ENCODE peak calls at places on chromosomes 11 and 22, in four cellular contexts. X, Q, B and Y are unnamed samples.

GRCh38 chr11:114163830-114164401 is 104.4 kb downstream of the ZBTB16 start:
- DNase-seq in B (no peak), X (no peak), Q (no peak), Y (no peak)

GRCh38 chr11:1888811-1889526 is 2.7 kb downstream of the PRR33 start:
- DNase-seq in Q (no peak), B (no peak), X (no peak), Y (no peak)

GRCh38 chr11:8237453-8237852 is 26.2 kb downstream of the LMO1 start:
- DNase-seq in X (no peak), Q (no peak), B (no peak), Y (no peak)

GRCh38 chr11:121453589-121454299 is 977 bp upstream of the SORL1-AS1 start:
- DNase-seq in X (no peak), Q (no peak), B (no peak), Y (no peak)

GRCh38 chr11:84720706-84721402 is 906.3 kb downstream of the DLG2 start:
- DNase-seq in X (no peak), B (no peak), Q (no peak), Y (no peak)

GRCh38 chr22:39214383-39215069 is 30.3 kb downstream of the PDGFB start:
- DNase-seq in X (peak), Q (no peak), B (no peak), Y (peak)

GRCh38 chr11:95767498-95767897 is 22.1 kb downstream of the FAM76B start:
- DNase-seq in B (no peak), X (no peak), Q (no peak), Y (no peak)

GRCh38 chr22:50481440-50482106 is at the start of gene ADM2:
- DNase-seq in Q (peak), X (no peak), B (no peak), Y (peak)

GRCh38 chr11:104159356-104159755 is 4.6 kb downstream of the PDGFD start:
- DNase-seq in X (no peak), Q (no peak), B (no peak), Y (no peak)

GRCh38 chr22:35549338-35549737 is 8.7 kb downstream of the RASD2 start:
- DNase-seq in Q (no peak), B (no peak), X (no peak), Y (no peak)

GRCh38 chr11:36311926-36312592 is 16.0 kb downstream of the PRR5L start:
- DNase-seq in Q (no peak), B (no peak), X (no peak), Y (no peak)

GRCh38 chr11:65781152-65781961 is 581 bp upstream of the AP5B1 start:
- DNase-seq in Q (peak), B (no peak), X (no peak), Y (peak)

GRCh38 chr22:45246060-45246985 is 5.6 kb upstream of the KIAA0930 start:
- DNase-seq in B (no peak), X (peak), Q (no peak), Y (no peak)

GRCh38 chr22:48793949-48794348 is 1033.7 kb downstream of the BRD1 start:
- DNase-seq in Q (no peak), B (no peak), X (no peak), Y (no peak)

GRCh38 chr11:73218106-73218829 is at the start of gene P2RY2:
- DNase-seq in Q (no peak), X (peak), B (no peak), Y (peak)

GRCh38 chr11:123413636-123414035 is 16.4 kb upstream of the GRAMD1B start:
- DNase-seq in B (no peak), Q (no peak), X (no peak), Y (no peak)

GRCh38 chr11:75783416-75784084 is 15.0 kb downstream of the DGAT2 start:
- DNase-seq in B (no peak), X (no peak), Q (no peak), Y (no peak)

GRCh38 chr22:21587803-21588611 is 20.5 kb downstream of the UBE2L3 start:
- DNase-seq in X (no peak), B (peak), Q (peak), Y (no peak)

GRCh38 chr11:93370260-93370659 is 39.7 kb downstream of the DEUP1 start:
- DNase-seq in X (no peak), B (no peak), Q (no peak), Y (no peak)

DNA sequence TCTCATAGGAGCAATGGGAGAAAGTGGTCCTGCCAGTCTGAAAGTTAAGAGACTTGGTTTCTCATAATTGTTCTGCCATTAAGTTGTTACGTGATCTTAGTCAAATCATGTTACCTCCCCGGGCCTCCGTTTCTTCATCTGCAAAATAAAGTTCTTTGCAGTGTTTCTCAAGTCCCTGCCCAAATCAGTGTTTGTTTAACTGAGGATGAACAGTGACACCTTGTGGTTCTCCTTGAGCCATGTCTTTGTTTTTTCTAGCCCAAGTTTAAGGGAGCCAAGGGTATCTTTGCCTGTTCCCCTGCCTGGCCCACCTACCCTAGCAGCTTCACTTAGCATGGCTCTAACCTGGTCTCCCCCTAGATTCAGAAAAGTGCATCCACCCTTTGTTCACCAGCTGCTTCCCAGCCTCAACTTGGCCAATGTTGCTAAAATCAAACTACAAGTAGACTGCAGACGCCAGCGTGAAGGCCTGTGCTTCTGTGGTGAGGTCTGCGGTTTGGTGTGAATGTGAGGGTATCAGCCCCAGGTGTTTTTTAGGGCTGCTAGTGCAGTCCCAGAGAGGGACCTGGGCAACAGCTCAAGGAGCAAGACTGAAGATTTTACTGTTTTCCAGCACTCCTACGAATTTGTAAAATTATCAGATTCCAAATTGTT is 35.5 kb downstream of the FZD4 start:
- DNase-seq in X (peak), Q (peak), B (no peak), Y (no peak)
- TF ChIP-seq EGR1 in X (no peak), Q (no peak), B (no peak), Y (no peak)

GRCh38 chr11:100576044-100577021 is 110.8 kb upstream of the ARHGAP42 start:
- DNase-seq in X (peak), B (peak), Q (peak), Y (no peak)
- TF ChIP-seq EGR1 in X (no peak), B (no peak), Q (no peak), Y (no peak)

GRCh38 chr11:77560605-77561004 is 29.1 kb upstream of the AQP11 start:
- DNase-seq in B (no peak), Q (no peak), X (peak), Y (no peak)

GRCh38 chr11:77561257-77561656 is 28.5 kb upstream of the AQP11 start:
- DNase-seq in Q (no peak), X (no peak), B (no peak), Y (no peak)

GRCh38 chr11:77559686-77560425 is 29.9 kb upstream of the AQP11 start:
- DNase-seq in X (peak), B (no peak), Q (no peak), Y (no peak)

GRCh38 chr11:77557553-77557952 is 32.2 kb upstream of the AQP11 start:
- DNase-seq in B (no peak), X (no peak), Q (no peak), Y (no peak)

DNA sequence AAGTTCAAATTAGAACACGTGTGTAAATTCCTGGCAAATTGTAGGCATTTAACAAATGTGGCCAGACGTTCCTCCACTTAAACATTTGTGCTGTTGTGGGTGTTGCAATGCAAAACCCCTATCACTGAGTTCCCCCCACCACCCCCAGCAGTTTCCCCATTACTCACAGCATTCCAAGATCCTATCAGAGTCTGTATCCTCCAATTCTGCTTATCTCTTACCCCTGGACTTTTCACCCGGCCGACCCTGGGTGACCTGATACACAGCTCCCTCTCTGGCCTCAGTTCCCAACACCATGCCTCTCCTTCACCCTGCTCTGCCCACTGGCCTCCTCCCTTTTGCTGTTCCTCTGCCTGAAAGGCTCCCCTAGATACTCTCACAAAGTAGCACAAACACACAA is 31.4 kb upstream of the AQP11 start:
- DNase-seq in B (no peak), X (no peak), Q (no peak), Y (no peak)
- TF ChIP-seq EGR1 in B (no peak), X (no peak), Q (no peak), Y (no peak)

GRCh38 chr11:10351768-10352641 is 47.1 kb downstream of the ADM start:
- DNase-seq in Q (peak), B (no peak), X (no peak), Y (peak)
- TF ChIP-seq EGR1 in Q (no peak), B (no peak), X (no peak), Y (no peak)

DNA sequence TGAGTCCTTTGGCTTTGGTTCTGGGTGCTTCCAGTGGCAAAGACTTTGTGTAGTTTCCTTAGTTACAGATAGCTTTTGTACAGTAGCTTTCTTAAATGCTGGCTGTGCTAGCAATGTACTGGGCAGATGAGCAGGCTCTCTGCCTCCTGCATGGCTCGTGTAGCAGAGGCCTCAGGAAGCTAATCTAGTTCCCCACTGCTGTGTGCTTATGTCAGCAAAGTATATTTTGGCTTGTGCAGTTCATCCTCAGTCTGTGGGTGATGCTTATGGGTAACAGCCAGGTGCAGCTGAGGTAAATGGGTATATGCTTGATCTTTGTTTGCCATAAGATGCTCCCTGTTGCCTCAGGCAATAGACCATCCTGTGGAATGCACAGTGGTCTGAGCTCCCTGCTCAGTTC is 69.0 kb upstream of the FAM181B start:
- DNase-seq in Q (no peak), X (no peak), B (no peak), Y (no peak)
- TF ChIP-seq EGR1 in Q (no peak), X (no peak), B (no peak), Y (no peak)

DNA sequence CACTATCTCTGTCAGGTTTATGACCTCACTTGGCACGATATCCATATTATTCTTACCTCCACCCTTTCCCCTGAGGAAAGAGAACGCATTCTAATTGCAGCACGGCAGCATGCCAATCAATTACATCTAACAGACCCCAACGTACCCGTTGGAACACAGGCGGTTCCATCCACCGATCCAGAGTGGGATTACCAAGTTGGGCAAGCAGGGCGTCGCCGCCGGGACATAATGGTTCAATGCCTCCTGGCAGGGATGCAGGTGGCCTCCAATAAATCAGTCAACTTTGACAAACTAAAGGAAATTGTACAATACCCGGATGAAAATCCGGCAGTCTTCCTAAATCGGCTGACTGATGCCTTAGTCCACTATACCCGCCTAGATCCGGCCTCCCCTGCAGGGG is 12.1 kb upstream of the OR56A3 start:
- DNase-seq in B (no peak), X (no peak), Q (no peak), Y (no peak)
- TF ChIP-seq EGR1 in B (no peak), X (no peak), Q (no peak), Y (no peak)

DNA sequence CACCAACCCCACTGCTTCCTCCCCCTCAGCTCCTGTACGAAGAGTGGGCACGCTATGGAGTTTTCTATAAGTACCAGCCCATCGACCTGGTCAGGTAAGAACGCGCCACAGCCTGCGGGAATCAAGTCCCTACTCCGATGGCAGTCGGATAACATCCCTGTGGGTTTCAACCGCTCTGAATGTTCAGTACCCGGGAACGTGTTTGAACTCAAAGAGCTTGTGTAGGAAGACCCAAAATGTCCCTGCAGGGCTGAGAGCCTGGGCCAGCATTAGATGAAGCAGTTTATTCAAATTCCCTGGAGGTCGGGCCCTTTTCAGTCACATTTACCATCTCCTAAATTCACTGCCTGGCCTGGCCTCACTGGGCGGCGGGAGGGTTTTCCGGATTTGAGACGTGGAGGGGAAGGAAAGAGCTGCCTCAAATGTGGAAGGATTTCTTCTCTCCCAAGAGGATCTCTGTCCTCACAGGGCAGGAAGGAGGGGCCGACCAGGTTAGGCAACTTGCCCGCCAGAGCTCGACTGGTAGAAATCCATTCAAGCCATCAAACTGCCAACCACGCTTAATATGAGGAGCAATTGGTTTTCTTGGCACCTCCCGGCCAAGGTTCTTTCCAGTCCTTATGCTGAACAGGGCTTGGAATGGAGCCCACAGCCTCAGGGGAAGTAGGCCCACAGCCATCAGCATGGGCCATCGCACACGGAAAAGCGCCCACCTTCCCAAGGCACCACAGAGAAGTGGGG is 46.4 kb downstream of the ANO1 start:
- DNase-seq in B (no peak), X (no peak), Q (no peak), Y (no peak)
- TF ChIP-seq EGR1 in B (no peak), X (no peak), Q (no peak), Y (no peak)